ENCODE peak calls at places on chromosomes 12 and 14, in eight cellular contexts. N, F, G, B, H, P, S and J are unnamed samples.

GRCh38 chr12:2284857-2285256 is 232.1 kb downstream of the CACNA1C start:
- DNase-seq in N (peak), F (peak), G (peak), B (peak), H (peak), P (peak), S (peak), J (peak)

GRCh38 chr12:3302406-3303041 is 188.5 kb upstream of the PRMT8 start:
- DNase-seq in N (no peak), F (no peak), G (no peak), B (no peak), H (no peak), P (no peak), S (no peak), J (no peak)

GRCh38 chr12:65200007-65200665 is 30.8 kb downstream of the LEMD3 start:
- DNase-seq in N (no peak), F (no peak), G (no peak), B (no peak), H (no peak), P (no peak), S (no peak), J (no peak)

GRCh38 chr12:41904041-41904440 is 240.6 kb downstream of the GXYLT1 start:
- DNase-seq in N (no peak), F (no peak), G (no peak), B (no peak), H (no peak), P (no peak), S (no peak), J (no peak)

GRCh38 chr14:61322011-61322798 is 826 bp downstream of the PRKCH start:
- DNase-seq in N (no peak), F (no peak), G (peak), B (peak), H (peak), P (peak), S (peak), J (no peak)

GRCh38 chr12:32454866-32455265 is 55.5 kb downstream of the FGD4 start:
- DNase-seq in N (no peak), F (no peak), G (no peak), B (peak), H (no peak), P (no peak), S (no peak), J (no peak)

GRCh38 chr12:12094481-12094880 is 23.7 kb downstream of the BCL2L14 start:
- DNase-seq in N (no peak), F (no peak), G (no peak), B (no peak), H (no peak), P (no peak), S (no peak), J (no peak)

GRCh38 chr14:75427482-75428229 is at the start of gene JDP2:
- DNase-seq in N (peak), F (peak), G (peak), B (peak), H (peak), P (peak), S (peak), J (peak)

GRCh38 chr12:70469221-70469820 is 103.2 kb downstream of the KCNMB4 start:
- DNase-seq in N (no peak), F (no peak), G (no peak), B (no peak), H (no peak), P (no peak), S (no peak), J (no peak)

GRCh38 chr12:40300490-40300889 is 75.7 kb downstream of the LRRK2 start:
- DNase-seq in N (no peak), F (no peak), G (no peak), B (no peak), H (no peak), P (no peak), S (no peak), J (no peak)

GRCh38 chr12:13254311-13254710 is 57.8 kb downstream of the EMP1 start:
- DNase-seq in N (no peak), F (no peak), G (no peak), B (no peak), H (no peak), P (no peak), S (no peak), J (no peak)

GRCh38 chr14:99653618-99654017 is 8.7 kb downstream of the HHIPL1 start:
- DNase-seq in N (no peak), F (no peak), G (no peak), B (no peak), H (no peak), P (no peak), S (no peak), J (no peak)

GRCh38 chr12:47268501-47269459 is 189.0 kb upstream of the AMIGO2 start:
- DNase-seq in N (no peak), F (no peak), G (no peak), B (no peak), H (no peak), P (no peak), S (no peak), J (no peak)

GRCh38 chr12:24854017-24854416 is 94.9 kb downstream of the BCAT1 start:
- DNase-seq in N (no peak), F (no peak), G (no peak), B (no peak), H (no peak), P (no peak), S (no peak), J (no peak)

GRCh38 chr14:104778694-104779331 is 16.7 kb downstream of the AKT1 start:
- DNase-seq in N (no peak), F (no peak), G (no peak), B (no peak), H (no peak), P (no peak), S (no peak), J (no peak)

GRCh38 chr14:74552623-74553022 is 59.1 kb downstream of the ISCA2 start:
- DNase-seq in N (peak), F (no peak), G (peak), B (no peak), H (peak), P (peak), S (peak), J (no peak)

GRCh38 chr12:70774055-70774454 is 136.8 kb upstream of the PTPRB start:
- DNase-seq in N (no peak), F (no peak), G (no peak), B (no peak), H (no peak), P (no peak), S (no peak), J (no peak)

GRCh38 chr12:12661086-12661485 is 34.9 kb downstream of the GPR19 start:
- DNase-seq in N (no peak), F (no peak), G (no peak), B (no peak), H (no peak), P (no peak), S (no peak), J (peak)

GRCh38 chr12:67649165-67650126 is 901 bp downstream of the DYRK2 start:
- DNase-seq in N (peak), F (no peak), G (peak), B (peak), H (peak), P (peak), S (peak), J (peak)

GRCh38 chr12:69553626-69554248 is 31.5 kb upstream of the CCT2 start:
- DNase-seq in N (no peak), F (no peak), G (no peak), B (peak), H (no peak), P (no peak), S (peak), J (no peak)

GRCh38 chr12:31245822-31246469 is 80.0 kb downstream of the SINHCAF start:
- DNase-seq in N (no peak), F (no peak), G (no peak), B (no peak), H (no peak), P (no peak), S (peak), J (no peak)

DNA sequence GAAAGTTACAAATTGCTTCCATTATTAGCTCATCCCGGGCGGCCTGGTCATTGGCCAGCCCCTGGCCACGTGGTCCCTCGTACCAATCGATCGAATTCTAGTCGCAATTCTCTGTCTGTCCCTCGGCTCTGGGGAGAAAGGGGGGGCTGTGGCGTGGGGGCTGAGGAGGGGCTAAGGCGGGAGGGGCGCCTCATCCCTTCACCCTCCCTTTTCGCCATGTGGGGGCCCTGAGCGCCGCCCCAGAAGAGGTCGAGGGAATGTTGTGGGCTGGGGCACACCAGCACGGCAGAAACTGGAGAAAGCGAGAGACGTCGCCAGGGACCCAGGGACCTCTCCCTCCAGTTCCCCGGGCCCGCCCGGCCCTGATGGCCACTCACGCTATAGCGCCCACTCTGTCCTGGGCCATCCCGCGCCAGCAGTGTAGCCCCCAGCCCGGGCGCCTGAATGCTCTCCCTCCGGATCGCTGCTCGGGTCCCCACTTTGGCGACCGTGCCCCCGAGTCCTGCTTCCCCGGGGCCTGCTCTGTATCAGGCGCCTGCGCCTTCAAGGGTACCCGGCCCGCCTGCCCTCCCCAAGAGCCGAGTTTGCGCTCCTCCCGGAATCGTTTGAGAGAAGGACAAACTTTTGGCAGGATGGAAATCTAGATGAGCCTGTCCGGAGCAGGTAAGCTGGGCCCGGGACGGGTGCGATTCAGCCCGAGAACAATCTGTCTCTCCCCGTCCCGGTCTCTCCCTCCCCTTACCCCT is 62.7 kb downstream of the SMUG1 start:
- DNase-seq in N (peak), F (peak), G (no peak), B (no peak), H (peak), P (peak), S (peak), J (no peak)
- TF ChIP-seq POLR2A in N (no peak), F (no peak), G (no peak), B (no peak), H (no peak), P (no peak), S (no peak), J (no peak)

GRCh38 chr14:54438703-54439102 is 2.5 kb downstream of the CNIH1 start:
- DNase-seq in N (no peak), F (no peak), G (no peak), B (no peak), H (no peak), P (no peak), S (no peak), J (no peak)

GRCh38 chr14:54440454-54440853 is 720 bp downstream of the CNIH1 start:
- DNase-seq in N (no peak), F (no peak), G (no peak), B (no peak), H (no peak), P (no peak), S (no peak), J (no peak)

GRCh38 chr14:54440870-54441868 is at the start of gene CNIH1:
- DNase-seq in N (peak), F (peak), G (peak), B (peak), H (peak), P (peak), S (peak), J (peak)

GRCh38 chr14:54440037-54440436 is 1.1 kb downstream of the CNIH1 start:
- DNase-seq in N (no peak), F (no peak), G (no peak), B (no peak), H (no peak), P (no peak), S (no peak), J (no peak)

DNA sequence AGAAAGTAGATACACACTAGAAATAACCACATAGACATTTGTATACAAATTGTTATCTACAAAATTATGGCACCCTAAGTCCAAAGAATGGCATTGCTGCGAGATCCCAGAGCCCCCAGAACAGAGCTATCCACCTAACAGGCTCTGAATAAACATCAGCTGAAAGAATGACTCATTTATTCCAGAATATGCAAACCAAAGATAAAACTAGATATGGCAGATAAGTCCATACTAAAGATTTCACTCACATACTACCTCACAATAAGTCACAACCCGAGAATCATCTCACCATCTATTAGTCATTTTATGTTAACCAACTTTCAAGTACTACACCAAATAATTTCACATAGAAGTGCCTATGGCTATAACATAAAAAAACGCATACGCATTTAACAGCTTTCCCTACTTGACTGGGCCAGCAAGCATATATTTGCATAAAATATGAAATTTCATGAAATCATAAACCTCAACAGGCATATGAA is 5.6 kb downstream of the CNIH1 start:
- DNase-seq in N (no peak), F (no peak), G (no peak), B (no peak), H (no peak), P (no peak), S (no peak), J (no peak)
- TF ChIP-seq POLR2A in N (no peak), F (no peak), G (no peak), B (no peak), H (no peak), P (no peak), S (no peak), J (no peak)

GRCh38 chr12:106248177-106248848 is 493 bp upstream of the CKAP4 start:
- DNase-seq in N (peak), F (no peak), G (peak), B (peak), H (peak), P (peak), S (peak), J (peak)
- TF ChIP-seq POLR2A in N (no peak), F (no peak), G (no peak), B (peak), H (peak), P (no peak), S (peak), J (no peak)

DNA sequence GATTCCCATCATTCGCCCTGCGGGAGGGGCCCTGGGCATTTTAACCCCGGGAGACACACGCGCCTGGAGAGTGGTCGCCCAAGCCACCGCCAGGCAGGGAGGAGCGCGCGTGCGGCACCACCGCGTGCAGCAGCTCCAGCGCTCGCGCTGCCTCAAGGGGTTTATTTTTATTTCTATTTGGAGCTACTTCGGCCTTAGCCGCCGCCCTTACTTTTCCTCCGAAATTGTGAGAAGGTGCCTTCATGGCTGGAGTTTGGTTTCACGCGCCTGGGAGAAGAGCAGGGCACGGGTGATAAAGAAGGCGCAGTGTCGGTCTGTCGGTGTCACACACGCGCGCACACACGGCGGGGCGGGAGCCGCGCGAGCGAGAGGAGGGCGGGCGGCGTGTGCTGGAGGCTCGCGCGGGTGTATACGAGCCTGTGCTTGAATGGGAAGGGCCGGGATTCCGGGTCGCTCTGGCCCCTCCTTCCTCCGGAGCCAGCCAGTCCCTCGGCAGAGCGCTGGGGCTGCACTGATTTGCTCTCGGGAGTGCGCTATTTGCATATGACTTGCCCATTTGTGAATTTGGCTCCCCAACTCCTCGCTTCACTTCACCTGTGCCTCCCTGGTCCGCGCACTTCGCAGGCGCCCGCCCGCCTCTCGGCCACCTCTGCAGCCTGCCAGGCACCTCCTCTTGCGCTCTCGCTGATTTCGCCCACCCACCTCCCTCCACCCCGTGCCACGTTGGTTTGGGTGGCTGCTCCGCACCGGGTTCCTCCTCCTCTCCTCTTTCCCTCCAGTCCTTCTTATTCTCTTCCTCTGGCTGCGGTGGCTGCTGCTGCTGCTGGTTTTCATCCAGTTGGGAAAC is 932.3 kb downstream of the DIO2 start:
- DNase-seq in N (peak), F (peak), G (peak), B (peak), H (peak), P (peak), S (peak), J (no peak)
- TF ChIP-seq POLR2A in N (peak), F (peak), G (peak), B (peak), H (peak), P (no peak), S (peak), J (peak)

GRCh38 chr12:49903700-49904423 is at the start of gene FAIM2:
- DNase-seq in N (peak), F (no peak), G (peak), B (no peak), H (peak), P (no peak), S (peak), J (no peak)
- TF ChIP-seq POLR2A in N (no peak), F (no peak), G (no peak), B (no peak), H (no peak), P (no peak), S (no peak), J (no peak)

GRCh38 chr12:55721601-55722213 is 1.5 kb downstream of the RDH5 start:
- DNase-seq in N (no peak), F (no peak), G (peak), B (no peak), H (no peak), P (no peak), S (no peak), J (no peak)

GRCh38 chr12:55724940-55725309 is 3.9 kb downstream of the CD63 start:
- DNase-seq in N (no peak), F (no peak), G (peak), B (no peak), H (peak), P (no peak), S (no peak), J (no peak)

GRCh38 chr12:55723516-55724225 is 3.5 kb downstream of the RDH5 start:
- DNase-seq in N (no peak), F (no peak), G (peak), B (no peak), H (peak), P (no peak), S (no peak), J (no peak)

GRCh38 chr12:55724226-55724939 is 4.2 kb downstream of the RDH5 start:
- DNase-seq in N (no peak), F (peak), G (peak), B (peak), H (peak), P (peak), S (peak), J (no peak)

DNA sequence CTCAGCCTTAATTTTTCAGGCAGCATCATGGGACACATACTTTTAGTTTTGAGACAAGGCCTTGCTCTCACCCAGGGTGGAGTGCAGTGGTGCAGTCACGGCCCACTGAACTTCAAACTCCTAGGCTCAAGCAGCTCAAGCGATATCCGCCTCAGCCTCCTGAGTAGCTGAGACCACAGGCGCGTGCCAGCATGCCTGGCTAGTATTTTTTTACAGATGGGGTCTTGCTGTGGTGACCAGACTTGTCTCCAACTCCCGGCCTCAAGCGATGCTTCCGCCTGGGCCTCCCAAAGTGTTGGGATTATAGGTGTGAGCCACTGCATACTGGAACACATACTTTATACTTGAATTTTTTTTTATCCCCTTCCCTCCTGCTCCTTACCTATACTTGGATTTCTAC is 2.8 kb downstream of the RDH5 start:
- DNase-seq in N (no peak), F (no peak), G (peak), B (no peak), H (peak), P (no peak), S (no peak), J (no peak)
- TF ChIP-seq POLR2A in N (no peak), F (no peak), G (no peak), B (no peak), H (no peak), P (no peak), S (no peak), J (no peak)

DNA sequence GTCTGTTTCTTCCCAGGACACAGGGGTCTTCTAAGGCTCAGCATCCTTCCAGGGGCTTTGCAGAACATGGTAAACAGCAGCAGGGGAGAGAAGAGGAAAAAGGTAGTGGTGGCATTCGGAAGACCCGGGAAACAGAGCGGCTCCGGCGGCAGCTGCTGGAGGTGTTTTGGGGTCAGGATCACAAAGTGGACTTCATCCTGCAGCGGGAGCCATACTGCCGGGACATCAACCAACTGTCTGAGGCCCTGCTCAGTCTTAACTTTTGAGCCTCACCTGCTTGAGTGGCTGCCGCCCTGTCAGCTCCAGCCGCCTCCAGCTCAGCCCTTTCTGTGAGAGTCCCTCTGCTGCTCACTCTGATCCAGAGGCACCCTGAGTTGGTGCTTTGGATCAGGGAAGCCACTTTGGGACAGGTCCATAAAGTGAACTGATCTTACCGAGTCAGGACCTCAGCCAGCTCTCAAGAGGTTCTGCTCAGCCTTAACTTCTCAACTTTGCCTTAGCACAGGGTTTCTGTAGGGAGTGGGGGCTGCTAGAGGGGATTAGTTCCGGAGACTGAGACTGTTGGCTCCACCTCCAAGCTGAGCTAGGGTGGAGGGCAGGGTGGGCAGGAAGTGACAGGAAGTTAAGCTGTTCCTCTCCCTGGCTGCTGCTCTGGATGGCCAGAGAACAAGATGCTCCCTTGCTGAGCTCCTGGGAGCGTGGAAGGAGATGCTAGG is 5.4 kb downstream of the SDR39U1 start:
- DNase-seq in N (no peak), F (no peak), G (no peak), B (no peak), H (no peak), P (no peak), S (no peak), J (no peak)
- TF ChIP-seq POLR2A in N (no peak), F (no peak), G (no peak), B (no peak), H (no peak), P (no peak), S (no peak), J (no peak)